ENCODE peak calls at places on chromosomes 7 and 10, in five cellular contexts. I is A549, A is right cardiac atrium, V is K562, E is transverse colon. B is an unnamed sample.

GRCh38 chr10:129106314-129106713 is 360.7 kb upstream of the MGMT start:
- DNase-seq in I (no peak), E (no peak), A (no peak), V (no peak), B (no peak)

GRCh38 chr10:20993387-20994170 is 96.5 kb upstream of the NEBL start:
- DNase-seq in E (no peak), A (no peak), V (peak; percentile 25), I (no peak), B (no peak)

GRCh38 chr7:74040101-74040790 is 12.3 kb downstream of the ELN start:
- DNase-seq in A (peak; percentile 55), I (no peak), E (no peak), V (no peak), B (no peak)

GRCh38 chr7:49001610-49002033 is 77.3 kb downstream of the CDC14C start:
- DNase-seq in E (peak; percentile 9), I (peak; percentile 10), A (no peak), V (peak; percentile 14), B (no peak)

GRCh38 chr7:46649896-46650295 is 728.8 kb upstream of the IGFBP3 start:
- DNase-seq in E (no peak), V (no peak), I (no peak), A (no peak), B (no peak)

GRCh38 chr7:135977020-135977741 is at the start of gene MTPN:
- DNase-seq in E (peak; percentile 99), I (peak; percentile 97), V (peak; percentile 99), A (peak; percentile 100), B (peak; percentile 99)

GRCh38 chr7:98097042-98097645 is 9.5 kb upstream of the LMTK2 start:
- DNase-seq in I (no peak), V (no peak), A (no peak), E (no peak), B (no peak)

GRCh38 chr10:69089638-69090599 is 2.0 kb downstream of the SRGN start:
- DNase-seq in A (no peak), E (peak; percentile 61), I (no peak), V (no peak), B (no peak)

GRCh38 chr7:90408142-90408541 is 4.9 kb downstream of the CLDN12 start:
- DNase-seq in V (no peak), I (no peak), E (no peak), A (no peak), B (no peak)

GRCh38 chr7:151368136-151368571 is 26.5 kb downstream of the NUB1 start:
- DNase-seq in V (peak; percentile 94), I (peak; percentile 76), E (peak; percentile 87), A (peak; percentile 89), B (peak; percentile 89)

GRCh38 chr10:27446091-27446918 is 57.8 kb upstream of the RAB18 start:
- DNase-seq in E (no peak), I (peak; percentile 13), A (no peak), V (no peak), B (no peak)

GRCh38 chr7:124033093-124033806 is 383 bp upstream of the TMEM229A start:
- DNase-seq in I (no peak), V (no peak), A (peak; percentile 80), E (peak; percentile 32), B (peak; percentile 41)

GRCh38 chr7:125908714-125909113 is 979.1 kb upstream of the POT1 start:
- DNase-seq in V (no peak), A (no peak), E (no peak), I (no peak), B (no peak)

GRCh38 chr10:118459642-118460193 is 117.6 kb upstream of the FAM204A start:
- DNase-seq in E (peak; percentile 67), V (peak; percentile 66), I (peak; percentile 65), A (peak; percentile 70), B (peak; percentile 50)

GRCh38 chr7:129368389-129368986 is 65.7 kb upstream of the STRIP2 start:
- DNase-seq in I (no peak), V (no peak), E (no peak), A (no peak), B (no peak)

GRCh38 chr7:93719546-93719945 is 145.0 kb upstream of the CALCR start:
- DNase-seq in A (no peak), E (no peak), I (no peak), V (no peak), B (no peak)

GRCh38 chr7:155802906-155803417 is 9.3 kb downstream of the SHH start:
- DNase-seq in A (peak; percentile 7), E (no peak), I (no peak), V (no peak), B (peak; percentile 35)

GRCh38 chr10:126014309-126014708 is 117.9 kb downstream of the FANK1 start:
- DNase-seq in V (no peak), A (no peak), I (no peak), E (no peak), B (no peak)

GRCh38 chr10:89540550-89540949 is 5.2 kb upstream of the SLC16A12 start:
- DNase-seq in I (no peak), A (no peak), E (no peak), V (no peak), B (no peak)

GRCh38 chr7:154255324-154255723 is 203.1 kb downstream of the DPP6 start:
- DNase-seq in V (no peak), I (no peak), A (no peak), E (no peak), B (no peak)

GRCh38 chr10:58615237-58615935 is 102.7 kb downstream of the BICC1 start:
- DNase-seq in A (no peak), V (no peak), I (no peak), E (no peak), B (no peak)

GRCh38 chr7:34354906-34355305 is 303.1 kb upstream of the NPSR1 start:
- DNase-seq in E (no peak), I (no peak), V (no peak), A (no peak), B (no peak)

GRCh38 chr7:132131196-132131595 is 445.1 kb downstream of the PLXNA4 start:
- DNase-seq in E (no peak), I (no peak), V (no peak), A (no peak), B (no peak)

GRCh38 chr7:30898411-30898810 is 13.2 kb upstream of the AQP1 start:
- DNase-seq in E (no peak), I (no peak), V (no peak), A (peak; percentile 45), B (no peak)

GRCh38 chr7:107715531-107715930 is 28.4 kb upstream of the CBLL1 start:
- DNase-seq in V (no peak), E (no peak), I (no peak), A (no peak), B (no peak)

GRCh38 chr10:126525326-126525725 is 137.0 kb upstream of the ADAM12 start:
- DNase-seq in V (no peak), I (no peak), A (no peak), E (no peak), B (no peak)

GRCh38 chr7:87766827-87767226 is 109.3 kb downstream of the SLC25A40 start:
- DNase-seq in V (no peak), A (no peak), I (no peak), E (no peak), B (no peak)

GRCh38 chr10:124917939-124918830 is 23.7 kb upstream of the ZRANB1 start:
- DNase-seq in A (no peak), I (no peak), E (no peak), V (no peak), B (no peak)

GRCh38 chr10:74502963-74503608 is 323.3 kb upstream of the KAT6B start:
- DNase-seq in V (no peak), E (no peak), I (no peak), A (no peak), B (no peak)

GRCh38 chr10:43230101-43230908 is 36.6 kb downstream of the RASGEF1A start:
- DNase-seq in V (no peak), I (no peak), A (peak; percentile 44), E (peak; percentile 5), B (peak; percentile 32)

GRCh38 chr7:139768249-139768824 is 9.5 kb downstream of the HIPK2 start:
- DNase-seq in V (no peak), A (no peak), I (no peak), E (no peak), B (no peak)

GRCh38 chr10:35027567-35027966 is 62.6 kb downstream of the CUL2 start:
- DNase-seq in A (no peak), V (no peak), I (no peak), E (no peak), B (no peak)

DNA sequence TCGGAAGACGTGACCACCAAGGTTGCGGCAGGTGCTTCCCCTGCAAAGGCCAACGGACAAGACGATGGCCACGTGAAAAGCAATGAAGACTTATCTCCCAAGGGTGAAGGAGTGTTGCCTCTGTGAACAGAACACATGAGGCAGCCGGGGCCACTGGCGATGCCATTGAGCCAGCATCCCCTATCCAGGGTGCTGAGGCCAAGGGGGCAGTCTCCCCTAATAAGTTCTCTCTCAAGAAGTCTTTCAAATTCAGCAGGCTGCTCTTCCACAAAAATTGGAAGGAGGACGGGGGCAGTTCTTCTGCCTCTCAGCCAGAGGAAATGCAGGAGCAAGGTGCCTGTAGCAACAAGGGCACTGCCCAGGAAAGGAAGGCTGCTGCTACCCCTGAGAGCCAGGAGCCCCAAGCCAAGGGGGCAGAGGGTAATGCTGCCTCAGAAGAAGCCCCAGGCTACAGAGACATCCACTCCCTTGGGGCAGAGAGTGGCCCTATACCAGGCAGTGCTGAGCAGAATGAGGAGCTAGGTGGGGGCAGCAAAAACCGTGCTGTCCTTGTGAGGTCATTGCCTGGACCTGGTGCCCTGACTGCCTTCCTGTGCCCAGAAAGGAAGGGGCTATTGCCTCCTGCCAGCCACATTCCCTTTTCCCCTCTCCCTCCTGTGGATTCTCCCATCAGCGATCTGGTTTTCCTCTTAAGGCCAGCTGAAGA is 17.3 kb downstream of the NT5C2 start:
- DNase-seq in V (no peak), I (no peak), E (no peak), A (no peak), B (no peak)
- H3K4me1 ChIP-seq in V (no peaks in the 10 kb centered on the region), I (peaks cover 30% of the 10 kb centered on the region), E (peaks cover 4% of the 10 kb centered on the region), A (no peaks in the 10 kb centered on the region), B (peaks cover 12% of the 10 kb centered on the region)

GRCh38 chr10:31939797-31940708 is 11.4 kb upstream of the ARHGAP12 start:
- DNase-seq in A (no peak), V (no peak), I (no peak), E (no peak), B (no peak)
- H3K4me1 ChIP-seq in A (no peaks in the 10 kb centered on the region), V (peaks cover 3% of the 10 kb centered on the region), I (peaks cover 84% of the 10 kb centered on the region), E (peaks cover 18% of the 10 kb centered on the region), B (peaks cover 17% of the 10 kb centered on the region)

DNA sequence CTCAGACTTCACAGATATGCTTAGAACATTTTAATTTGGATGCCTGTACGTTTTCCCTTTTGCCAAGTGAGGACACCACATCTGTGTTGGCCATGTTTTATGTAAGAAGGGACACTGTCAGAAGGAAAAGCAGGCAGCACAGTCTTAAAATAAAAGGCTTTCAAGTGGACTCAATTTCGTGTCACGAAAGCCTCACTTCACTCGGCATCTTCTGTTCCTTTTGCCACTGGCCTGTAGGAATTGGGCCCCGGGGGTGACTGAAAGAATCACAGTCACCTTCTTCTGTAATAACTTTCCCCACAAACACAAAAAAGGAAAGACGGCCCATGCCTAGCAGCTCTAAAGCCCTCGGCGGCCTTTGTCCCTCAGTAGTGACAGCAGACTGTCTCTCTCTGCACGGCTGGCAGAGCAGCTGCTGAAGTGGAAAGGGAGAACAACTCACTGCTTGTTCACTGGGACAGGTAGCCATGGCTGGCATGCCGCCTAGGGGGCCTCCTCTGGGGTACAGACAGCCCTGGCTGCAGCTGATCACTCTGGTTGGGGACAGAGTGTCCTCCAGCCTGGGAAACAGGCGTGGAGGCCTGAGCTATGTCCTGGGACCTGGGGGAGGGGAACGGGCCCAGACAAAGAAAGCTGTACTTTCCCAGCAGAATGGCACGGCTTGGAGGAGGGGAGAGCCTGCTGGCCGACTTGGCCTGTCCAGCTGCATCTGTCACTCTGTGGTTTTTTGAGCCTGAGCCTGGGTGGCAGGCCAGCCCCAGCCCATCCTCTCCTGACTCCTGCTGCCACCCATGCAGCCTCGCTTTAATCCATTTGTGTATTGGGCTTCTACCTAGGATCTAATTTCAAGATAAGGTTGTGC is 4.4 kb downstream of the RASSF4 start:
- DNase-seq in A (peak; percentile 92), V (no peak), I (no peak), E (no peak), B (peak; percentile 85)
- H3K4me1 ChIP-seq in A (peaks cover 52% of the 10 kb centered on the region), V (peaks cover 16% of the 10 kb centered on the region), I (peaks cover 12% of the 10 kb centered on the region), E (peaks cover 35% of the 10 kb centered on the region), B (peaks cover 82% of the 10 kb centered on the region)

GRCh38 chr10:62008943-62009342 is 107.4 kb downstream of the ARID5B start:
- DNase-seq in V (no peak), A (no peak), E (no peak), I (no peak), B (no peak)
- H3K4me1 ChIP-seq in V (no peaks in the 10 kb centered on the region), A (peaks cover 4% of the 10 kb centered on the region), E (peaks cover 11% of the 10 kb centered on the region), I (no peaks in the 10 kb centered on the region), B (peaks cover 16% of the 10 kb centered on the region)